ENCODE peak calls at places on chromosome 21, in five cellular contexts. M, X, H, C and J are unnamed samples.
A peak's percentile ranks its signal among the peaks of the same experiment; 100 is the strongest.

GRCh38 chr21:42974832-42975820 is 764 bp downstream of the PKNOX1 start:
- DNase-seq in X (peak; percentile 93), H (peak; percentile 51), M (no peak), C (peak; percentile 28), J (no peak)

GRCh38 chr21:28754127-28754611 is 238.5 kb downstream of the LTN1 start:
- DNase-seq in M (no peak), H (peak; percentile 93), C (peak; percentile 69), X (no peak), J (no peak)

GRCh38 chr21:36079010-36079649 is 9.3 kb downstream of the CBR1 start:
- DNase-seq in X (no peak), H (no peak), M (no peak), C (peak; percentile 2), J (no peak)

GRCh38 chr21:34795152-34796141 is 126.7 kb downstream of the CLIC6 start:
- DNase-seq in H (peak; percentile 78), M (no peak), X (no peak), C (no peak), J (peak; percentile 52)

GRCh38 chr21:37210017-37210593 is 57.0 kb downstream of the VPS26C start:
- DNase-seq in C (no peak), M (no peak), X (no peak), H (no peak), J (no peak)

GRCh38 chr21:37620401-37620800 is 253.8 kb downstream of the DYRK1A start:
- DNase-seq in M (no peak), C (no peak), H (no peak), X (no peak), J (no peak)

GRCh38 chr21:32131960-32132359 is 146.9 kb downstream of the MIS18A start:
- DNase-seq in M (no peak), C (peak; percentile 10), X (no peak), H (peak; percentile 23), J (peak; percentile 31)

GRCh38 chr21:29664615-29665014 is 275.2 kb downstream of the GRIK1 start:
- DNase-seq in M (no peak), C (no peak), X (no peak), H (no peak), J (no peak)

DNA sequence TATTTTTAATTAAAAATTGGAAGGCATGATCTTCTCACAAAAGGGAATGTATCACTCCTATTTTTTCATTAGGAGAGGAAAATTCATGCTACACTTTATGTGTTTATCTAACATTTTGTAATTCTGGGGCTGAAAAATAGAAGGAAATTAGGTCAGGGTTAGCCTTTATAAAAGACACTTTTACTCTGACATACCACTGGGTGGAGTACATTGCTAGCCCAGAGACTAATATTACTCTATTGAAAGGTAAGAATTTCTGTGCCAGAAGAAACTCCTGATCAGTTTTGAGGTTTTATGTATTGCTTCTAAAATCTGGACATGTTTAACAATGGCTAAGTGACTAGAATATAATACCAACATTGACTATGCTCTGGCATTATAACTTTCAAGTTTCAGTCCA is 724.6 kb downstream of the USP25 start:
- DNase-seq in H (no peak), C (no peak), X (no peak), M (no peak), J (no peak)
- TF ChIP-seq CTCF in H (peak; percentile 38), C (peak; percentile 33), X (no peak), M (peak; percentile 29), J (peak; percentile 56)

DNA sequence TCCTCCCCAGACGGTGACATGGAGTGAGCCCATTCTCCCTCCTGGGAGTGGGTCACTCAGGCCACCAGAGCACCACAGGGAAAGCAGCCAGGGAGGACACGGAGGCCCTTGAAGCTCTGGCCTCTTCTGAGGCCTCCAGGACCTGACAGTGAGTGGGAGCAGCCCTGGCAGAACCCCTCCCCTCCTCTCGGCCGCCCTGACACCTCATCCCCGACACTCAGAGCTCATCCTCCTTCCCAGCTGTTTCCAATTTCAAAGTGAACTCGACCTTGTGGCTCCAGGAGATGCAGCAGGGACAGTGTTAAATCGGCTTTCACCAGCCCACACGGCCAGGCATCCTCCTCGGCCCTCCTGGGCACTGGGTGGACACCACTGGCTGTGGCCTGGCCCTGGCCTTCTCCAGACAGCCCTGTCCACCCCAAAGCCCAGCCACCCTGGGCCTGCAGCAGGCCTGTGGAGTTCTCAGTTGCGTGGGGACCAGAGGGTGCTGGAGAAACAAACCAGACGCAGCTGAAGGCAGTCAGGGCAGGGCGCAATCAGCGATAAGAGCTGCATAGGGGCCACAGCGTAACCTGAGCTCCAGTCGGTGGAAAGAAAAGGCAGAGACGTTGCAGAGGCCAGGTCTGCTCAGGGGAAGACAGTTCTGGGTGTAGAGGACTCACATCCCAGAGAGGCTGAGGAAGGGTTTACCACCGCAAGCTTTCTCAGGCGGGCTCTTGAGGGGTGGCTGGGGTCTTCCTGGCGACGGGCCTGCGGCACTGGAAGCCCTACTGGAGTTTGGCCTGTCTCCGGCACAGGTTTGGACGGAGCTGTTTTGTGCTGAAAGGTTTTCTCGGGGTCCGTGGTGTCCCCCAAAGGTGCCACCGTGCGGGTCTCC is 27.0 kb downstream of the FTCD start:
- DNase-seq in M (no peak), C (no peak), H (no peak), X (peak; percentile 83), J (no peak)
- H3K4me3 ChIP-seq in M (no peak overlapping the region), C (no peak overlapping the region), H (no peak overlapping the region), X (no peak overlapping the region), J (no peak overlapping the region)

GRCh38 chr21:17495680-17496079 is 17.2 kb upstream of the CXADR start:
- DNase-seq in X (no peak), M (no peak), H (peak; percentile 92), C (no peak), J (peak; percentile 73)
- TF ChIP-seq CTCF in X (no peak), M (no peak), H (no peak), C (no peak), J (no peak)

DNA sequence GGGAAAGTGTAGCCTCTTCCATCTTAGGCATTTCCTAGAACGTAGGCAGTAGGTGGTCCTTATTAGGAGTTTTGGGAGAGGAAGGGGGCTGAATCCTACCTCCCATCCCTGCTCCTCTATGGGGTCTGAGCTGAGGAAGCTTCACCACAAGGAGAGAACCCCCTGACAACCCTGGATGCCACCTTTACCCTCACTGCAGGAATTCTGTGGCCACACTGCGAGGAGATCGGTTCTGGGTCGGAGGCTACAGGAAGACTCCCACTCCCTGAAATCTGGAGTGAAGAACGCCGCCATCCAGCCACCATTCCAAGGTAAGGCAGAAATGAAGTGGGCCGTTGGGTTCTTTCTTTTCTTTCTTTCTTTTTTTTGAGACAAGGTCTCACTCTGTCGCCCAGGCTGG is 1.5 kb downstream of the MX1 start:
- DNase-seq in C (no peak), M (no peak), H (no peak), X (peak; percentile 72), J (no peak)
- H3K4me3 ChIP-seq in C (no peak overlapping the region), M (no peak overlapping the region), H (no peak overlapping the region), X (no peak overlapping the region), J (no peak overlapping the region)